ENCODE peak calls at places on chromosomes 1 and 21, in nine cellular contexts. F is AG04450; D is heart right ventricle; N is small intestine; A is heart left ventricle; H is colonic mucosa; O is HCT116; J is PC-9; M is CD8-positive, alpha-beta T cell. Z is an unnamed sample.

GRCh38 chr1:211285196-211285595 is 26.0 kb downstream of the RCOR3 start:
- DNase-seq in F (no peak), D (no peak), N (no peak), A (no peak), H (no peak), O (no peak), J (no peak), M (no peak), Z (no peak)

GRCh38 chr1:63557365-63557987 is 34.2 kb downstream of the EFCAB7 start:
- DNase-seq in F (peak), D (no peak), N (peak), A (no peak), H (peak), O (peak), J (no peak), M (no peak), Z (peak)

GRCh38 chr21:29102791-29103257 is 27.6 kb upstream of the MAP3K7CL start:
- DNase-seq in F (no peak), D (no peak), N (no peak), A (no peak), H (no peak), O (no peak), J (no peak), M (no peak), Z (no peak)

GRCh38 chr1:183331095-183331742 is 87.0 kb downstream of the NMNAT2 start:
- DNase-seq in F (no peak), D (no peak), N (no peak), A (no peak), H (no peak), O (no peak), J (no peak), M (no peak), Z (no peak)

GRCh38 chr1:56881417-56881816 is 26.8 kb downstream of the C8A start:
- DNase-seq in F (no peak), D (no peak), N (no peak), A (no peak), H (no peak), O (no peak), J (no peak), M (no peak), Z (no peak)

GRCh38 chr1:87109012-87109411 is 194.6 kb downstream of the HS2ST1 start:
- DNase-seq in F (no peak), D (no peak), N (no peak), A (no peak), H (no peak), O (no peak), J (no peak), M (no peak), Z (no peak)

GRCh38 chr21:34908424-34909055 is 140.6 kb downstream of the RUNX1 start:
- DNase-seq in F (no peak), D (no peak), N (peak), A (no peak), H (peak), O (no peak), J (peak), M (no peak), Z (peak)

GRCh38 chr1:158124999-158125398 is 55.7 kb upstream of the CD1D start:
- DNase-seq in F (peak), D (peak), N (peak), A (peak), H (peak), O (peak), J (peak), M (peak), Z (peak)

GRCh38 chr1:150513275-150513885 is 2.2 kb upstream of the FALEC start:
- DNase-seq in F (no peak), D (no peak), N (peak), A (no peak), H (no peak), O (no peak), J (no peak), M (no peak), Z (no peak)

GRCh38 chr1:3638676-3639075 is 11.2 kb downstream of the WRAP73 start:
- DNase-seq in F (no peak), D (no peak), N (no peak), A (no peak), H (no peak), O (no peak), J (no peak), M (no peak), Z (no peak)

GRCh38 chr1:233097546-233098254 is 147.3 kb downstream of the NTPCR start:
- DNase-seq in F (no peak), D (no peak), N (no peak), A (no peak), H (no peak), O (no peak), J (no peak), M (no peak), Z (no peak)

GRCh38 chr1:246931549-246932365 is at the start of gene AHCTF1:
- DNase-seq in F (peak), D (peak), N (peak), A (peak), H (peak), O (peak), J (peak), M (peak), Z (peak)
- H3K27ac ChIP-seq in F (peak), D (peak), N (peak), A (peak), H (peak), O (peak), J (peak), M (peak), Z (peak)

GRCh38 chr1:218474089-218474488 is 129.0 kb downstream of the TGFB2 start:
- DNase-seq in F (no peak), D (no peak), N (peak), A (no peak), H (no peak), O (no peak), J (no peak), M (no peak), Z (no peak)
- H3K27ac ChIP-seq in F (no peak), D (no peak), N (no peak), A (peak), H (no peak), O (no peak), J (no peak), M (no peak), Z (no peak)

DNA sequence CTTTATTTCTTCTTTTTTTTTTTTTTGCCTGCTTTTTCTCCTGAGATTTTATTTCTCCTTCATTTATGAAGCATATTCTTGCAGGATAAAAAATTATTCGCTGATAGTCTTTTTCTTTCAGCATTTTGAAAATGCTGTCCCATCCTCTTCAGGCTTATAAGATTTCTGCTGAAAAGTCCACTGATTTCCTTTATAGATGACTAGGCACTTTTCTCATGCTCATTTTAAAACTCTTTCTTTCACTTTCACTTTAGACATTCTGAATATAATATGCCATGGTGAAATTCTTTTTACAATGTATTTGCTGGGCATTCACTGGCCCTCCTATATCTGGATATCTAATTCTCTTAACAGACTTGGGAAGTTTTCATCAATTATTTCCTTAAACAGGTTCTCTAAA is 25.5 kb upstream of the GTF2B start:
- DNase-seq in F (no peak), D (no peak), N (no peak), A (no peak), H (no peak), O (no peak), J (no peak), M (no peak), Z (no peak)
- H3K27ac ChIP-seq in F (no peak), D (no peak), N (no peak), A (no peak), H (no peak), O (no peak), J (no peak), M (no peak), Z (no peak)

GRCh38 chr1:147238053-147238902 is 4.2 kb upstream of the CHD1L start:
- DNase-seq in F (no peak), D (no peak), N (peak), A (no peak), H (no peak), O (no peak), J (peak), M (no peak), Z (no peak)

GRCh38 chr1:147238925-147239820 is 3.3 kb upstream of the CHD1L start:
- DNase-seq in F (no peak), D (no peak), N (no peak), A (no peak), H (no peak), O (no peak), J (no peak), M (no peak), Z (no peak)

GRCh38 chr1:147236959-147237791 is 5.3 kb upstream of the CHD1L start:
- DNase-seq in F (no peak), D (no peak), N (peak), A (no peak), H (peak), O (no peak), J (peak), M (no peak), Z (no peak)

GRCh38 chr1:147235822-147236221 is 6.7 kb upstream of the CHD1L start:
- DNase-seq in F (no peak), D (no peak), N (no peak), A (no peak), H (no peak), O (no peak), J (no peak), M (no peak), Z (no peak)

GRCh38 chr1:147236448-147236847 is 6.0 kb upstream of the CHD1L start:
- DNase-seq in F (no peak), D (no peak), N (no peak), A (no peak), H (no peak), O (no peak), J (no peak), M (no peak), Z (no peak)
- H3K27ac ChIP-seq in F (no peak), D (no peak), N (peak), A (no peak), H (peak), O (no peak), J (no peak), M (no peak), Z (no peak)

GRCh38 chr21:41733951-41734689 is 32.7 kb downstream of the RIPK4 start:
- DNase-seq in F (no peak), D (no peak), N (no peak), A (no peak), H (no peak), O (no peak), J (peak), M (no peak), Z (no peak)

GRCh38 chr21:41729701-41730368 is 37.0 kb downstream of the RIPK4 start:
- DNase-seq in F (no peak), D (no peak), N (peak), A (no peak), H (no peak), O (no peak), J (no peak), M (no peak), Z (no peak)

GRCh38 chr21:41726970-41727783 is 39.7 kb downstream of the RIPK4 start:
- DNase-seq in F (no peak), D (peak), N (no peak), A (peak), H (no peak), O (peak), J (peak), M (no peak), Z (no peak)

GRCh38 chr21:41727784-41728763 is 38.8 kb downstream of the RIPK4 start:
- DNase-seq in F (no peak), D (no peak), N (no peak), A (no peak), H (no peak), O (no peak), J (no peak), M (no peak), Z (no peak)

DNA sequence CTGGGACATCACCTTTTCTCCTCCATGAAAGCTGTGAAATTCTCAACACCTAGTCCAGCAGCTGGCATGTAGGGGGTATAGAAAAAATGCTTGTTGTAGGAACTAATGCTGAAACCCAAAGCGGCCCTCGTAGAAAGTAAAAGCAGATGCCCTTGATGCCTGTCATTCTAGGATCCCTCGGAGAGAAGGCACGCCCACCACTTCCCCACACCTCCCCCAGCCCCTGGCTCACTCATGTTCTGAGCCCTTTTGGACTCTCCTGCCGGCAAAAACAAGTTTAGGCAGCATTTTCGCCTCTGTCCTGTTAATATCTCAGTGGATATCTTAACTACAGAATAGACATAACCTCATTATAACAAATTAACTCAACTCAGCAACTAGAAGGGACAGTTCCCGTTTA is 36.5 kb downstream of the RIPK4 start:
- DNase-seq in F (no peak), D (no peak), N (no peak), A (no peak), H (no peak), O (no peak), J (no peak), M (no peak), Z (no peak)
- H3K27ac ChIP-seq in F (no peak), D (no peak), N (no peak), A (no peak), H (no peak), O (no peak), J (no peak), M (no peak), Z (no peak)

GRCh38 chr1:172383541-172383940 is 36.9 kb upstream of the C1orf105 start:
- DNase-seq in F (no peak), D (no peak), N (no peak), A (no peak), H (no peak), O (no peak), J (no peak), M (no peak), Z (no peak)

GRCh38 chr1:172380441-172381244 is 39.8 kb upstream of the C1orf105 start:
- DNase-seq in F (no peak), D (no peak), N (peak), A (no peak), H (no peak), O (no peak), J (no peak), M (no peak), Z (no peak)

GRCh38 chr1:172382949-172383348 is 37.5 kb upstream of the C1orf105 start:
- DNase-seq in F (no peak), D (no peak), N (no peak), A (no peak), H (no peak), O (no peak), J (no peak), M (no peak), Z (no peak)

GRCh38 chr1:172382406-172382805 is 38.1 kb upstream of the C1orf105 start:
- DNase-seq in F (no peak), D (no peak), N (no peak), A (no peak), H (no peak), O (no peak), J (no peak), M (no peak), Z (no peak)

GRCh38 chr1:172381981-172382380 is 38.5 kb upstream of the C1orf105 start:
- DNase-seq in F (no peak), D (no peak), N (no peak), A (no peak), H (no peak), O (no peak), J (no peak), M (no peak), Z (no peak)
- H3K27ac ChIP-seq in F (no peak), D (no peak), N (no peak), A (no peak), H (no peak), O (no peak), J (no peak), M (no peak), Z (no peak)

DNA sequence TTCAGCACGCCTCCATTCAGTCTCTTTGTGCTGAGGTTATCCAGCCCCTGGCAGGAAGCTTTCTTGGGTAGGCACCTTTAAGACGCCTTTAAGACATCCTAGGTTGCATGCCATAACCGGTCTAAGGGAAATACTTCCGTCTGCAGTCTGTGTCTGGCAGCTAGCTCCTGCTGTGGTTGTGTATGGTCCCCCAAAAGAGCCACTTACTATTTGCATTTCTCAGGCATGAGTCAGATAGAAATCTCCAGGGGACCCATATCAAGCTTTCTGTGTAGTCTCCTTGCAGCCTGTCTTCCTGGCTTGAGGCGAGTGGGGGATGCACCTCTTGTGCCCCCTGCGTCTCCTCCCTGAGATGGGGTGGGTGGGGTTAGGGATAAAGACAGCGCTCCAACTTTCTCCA is 10.0 kb upstream of the RYR2 start:
- DNase-seq in F (no peak), D (no peak), N (no peak), A (no peak), H (no peak), O (no peak), J (no peak), M (no peak), Z (no peak)
- H3K27ac ChIP-seq in F (no peak), D (peak), N (no peak), A (peak), H (no peak), O (no peak), J (no peak), M (no peak), Z (no peak)